ENCODE peak calls at places on chromosomes 3 and 15, in seven cellular contexts. U is progenitor cell of endocrine pancreas, G is pancreas, M is kidney epithelial cell, Q is PC-9, K is WTC11, L is body of pancreas. Z is an unnamed sample.

GRCh38 chr3:159130108-159130507 is 328.3 kb downstream of the MFSD1 start:
- DNase-seq in U (no peak), G (no peak), M (no peak), Q (no peak), K (peak; percentile 56), L (peak; percentile 5), Z (peak; percentile 72)

GRCh38 chr3:141425523-141426233 is 57.4 kb downstream of the ZBTB38 start:
- DNase-seq in U (no peak), G (no peak), M (no peak), Q (no peak), K (no peak), L (no peak), Z (no peak)

GRCh38 chr3:32421991-32422859 is 30.6 kb downstream of the CMTM7 start:
- DNase-seq in U (no peak), G (peak; percentile 97), M (peak; percentile 84), Q (peak; percentile 96), K (no peak), L (peak; percentile 97), Z (peak; percentile 93)

GRCh38 chr3:13714251-13714916 is 165.5 kb downstream of the FBLN2 start:
- DNase-seq in U (peak; percentile 6), G (no peak), M (no peak), Q (no peak), K (no peak), L (no peak), Z (no peak)

GRCh38 chr3:13110678-13111116 is 37.5 kb upstream of the IQSEC1 start:
- DNase-seq in U (no peak), G (no peak), M (peak; percentile 74), Q (peak; percentile 45), K (no peak), L (no peak), Z (peak; percentile 62)

GRCh38 chr3:149657458-149657795 is 398 bp downstream of the WWTR1 start:
- DNase-seq in U (peak; percentile 17), G (peak; percentile 60), M (no peak), Q (no peak), K (no peak), L (peak; percentile 66), Z (no peak)

GRCh38 chr15:49215768-49216739 is 46.0 kb downstream of the GALK2 start:
- DNase-seq in U (no peak), G (peak; percentile 25), M (peak; percentile 41), Q (peak; percentile 12), K (peak; percentile 19), L (peak; percentile 49), Z (no peak)

GRCh38 chr3:111802700-111803099 is 56.4 kb upstream of the PHLDB2 start:
- DNase-seq in U (no peak), G (no peak), M (no peak), Q (no peak), K (no peak), L (no peak), Z (no peak)

GRCh38 chr15:43125095-43125661 is 8.2 kb upstream of the TMEM62 start:
- DNase-seq in U (no peak), G (no peak), M (no peak), Q (no peak), K (no peak), L (no peak), Z (no peak)

GRCh38 chr15:72141171-72142084 is 23.2 kb downstream of the SENP8 start:
- DNase-seq in U (no peak), G (no peak), M (no peak), Q (no peak), K (no peak), L (no peak), Z (no peak)

GRCh38 chr15:57505056-57505713 is 86.5 kb upstream of the MYZAP start:
- DNase-seq in U (no peak), G (peak; percentile 54), M (no peak), Q (peak; percentile 17), K (no peak), L (peak; percentile 78), Z (no peak)

GRCh38 chr3:108862865-108863798 is 40.5 kb downstream of the TRAT1 start:
- DNase-seq in U (no peak), G (no peak), M (peak; percentile 60), Q (no peak), K (no peak), L (no peak), Z (no peak)

GRCh38 chr3:115100172-115100571 is 46.9 kb downstream of the ZBTB20 start:
- DNase-seq in U (no peak), G (peak; percentile 7), M (peak; percentile 50), Q (no peak), K (no peak), L (peak; percentile 36), Z (no peak)

GRCh38 chr15:68003297-68003696 is 50.8 kb upstream of the PIAS1 start:
- DNase-seq in U (no peak), G (no peak), M (no peak), Q (no peak), K (no peak), L (no peak), Z (no peak)

GRCh38 chr3:172859035-172859434 is 108.5 kb downstream of the ECT2 start:
- DNase-seq in U (no peak), G (no peak), M (no peak), Q (no peak), K (no peak), L (no peak), Z (no peak)

GRCh38 chr3:81299486-81299885 is 462.0 kb downstream of the GBE1 start:
- DNase-seq in U (no peak), G (no peak), M (no peak), Q (no peak), K (no peak), L (no peak), Z (no peak)

GRCh38 chr3:123602325-123602724 is 17.5 kb upstream of the HACD2 start:
- DNase-seq in U (no peak), G (peak; percentile 26), M (no peak), Q (peak; percentile 76), K (no peak), L (peak; percentile 13), Z (no peak)

GRCh38 chr3:153051427-153052095 is 110.5 kb upstream of the RAP2B start:
- DNase-seq in U (no peak), G (no peak), M (peak; percentile 75), Q (peak; percentile 57), K (no peak), L (no peak), Z (no peak)

GRCh38 chr3:14525685-14526631 is 14.2 kb downstream of the GRIP2 start:
- DNase-seq in U (no peak), G (no peak), M (no peak), Q (no peak), K (no peak), L (peak; percentile 7), Z (no peak)

GRCh38 chr15:93231994-93232393 is 143.0 kb upstream of the RGMA start:
- DNase-seq in U (no peak), G (no peak), M (no peak), Q (no peak), K (no peak), L (no peak), Z (no peak)

GRCh38 chr3:161264771-161265343 is 43.7 kb downstream of the NMD3 start:
- DNase-seq in U (no peak), G (no peak), M (no peak), Q (no peak), K (no peak), L (no peak), Z (no peak)

GRCh38 chr3:171829841-171830559 is 13.1 kb upstream of the TMEM212 start:
- DNase-seq in U (peak; percentile 36), G (peak; percentile 72), M (no peak), Q (peak; percentile 77), K (peak; percentile 78), L (peak; percentile 82), Z (peak; percentile 81)

GRCh38 chr3:53114412-53115074 is 15.7 kb downstream of the RFT1 start:
- DNase-seq in U (no peak), G (no peak), M (no peak), Q (no peak), K (no peak), L (no peak), Z (no peak)

GRCh38 chr15:43776101-43776717 is 557 bp downstream of the ELL3 start:
- DNase-seq in U (no peak), G (peak; percentile 40), M (no peak), Q (peak; percentile 37), K (peak; percentile 58), L (peak; percentile 40), Z (peak; percentile 74)

GRCh38 chr3:52790741-52791140 is 3.9 kb upstream of the ITIH3 start:
- DNase-seq in U (no peak), G (no peak), M (no peak), Q (no peak), K (no peak), L (no peak), Z (no peak)

GRCh38 chr15:98596885-98597343 is 51.4 kb upstream of the IGF1R start:
- DNase-seq in U (no peak), G (no peak), M (no peak), Q (no peak), K (no peak), L (no peak), Z (no peak)

GRCh38 chr3:189297957-189298356 is 126.2 kb downstream of the TPRG1 start:
- DNase-seq in U (no peak), G (no peak), M (no peak), Q (no peak), K (no peak), L (no peak), Z (no peak)

GRCh38 chr3:189298469-189299375 is 127.0 kb downstream of the TPRG1 start:
- DNase-seq in U (no peak), G (no peak), M (no peak), Q (no peak), K (no peak), L (no peak), Z (no peak)

GRCh38 chr3:189303584-189303983 is 131.8 kb downstream of the TPRG1 start:
- DNase-seq in U (no peak), G (no peak), M (no peak), Q (no peak), K (no peak), L (no peak), Z (no peak)

GRCh38 chr3:189301479-189301878 is 129.7 kb downstream of the TPRG1 start:
- DNase-seq in U (no peak), G (no peak), M (no peak), Q (no peak), K (no peak), L (no peak), Z (no peak)

GRCh38 chr3:189300345-189300744 is 128.6 kb downstream of the TPRG1 start:
- DNase-seq in U (no peak), G (no peak), M (no peak), Q (no peak), K (no peak), L (no peak), Z (no peak)
- TF ChIP-seq CTCF in U (no peak), G (no peak), M (no peak), Q (no peak), K (no peak), L (no peak), Z (no peak)

GRCh38 chr3:62873672-62874397 is 1.4 kb downstream of the CADPS start:
- DNase-seq in U (peak; percentile 39), G (peak; percentile 50), M (no peak), Q (no peak), K (peak; percentile 89), L (peak; percentile 58), Z (peak; percentile 76)
- TF ChIP-seq CTCF in U (peak; percentile 50), G (no peak), M (peak; percentile 26), Q (no peak), K (no peak), L (peak; percentile 56), Z (peak; percentile 10)

GRCh38 chr15:91973481-91973880 is 120.0 kb downstream of the SLCO3A1 start:
- DNase-seq in U (no peak), G (no peak), M (no peak), Q (no peak), K (no peak), L (no peak), Z (no peak)
- TF ChIP-seq CTCF in U (no peak), G (no peak), M (no peak), Q (peak; percentile 38), K (no peak), L (no peak), Z (no peak)

GRCh38 chr3:146187334-146187950 is 26.5 kb upstream of the PLOD2 start:
- DNase-seq in U (no peak), G (no peak), M (no peak), Q (peak; percentile 17), K (peak; percentile 16), L (peak; percentile 43), Z (no peak)
- TF ChIP-seq CTCF in U (peak; percentile 68), G (peak; percentile 27), M (peak; percentile 53), Q (peak; percentile 77), K (peak; percentile 36), L (peak; percentile 53), Z (no peak)